ENCODE peak calls at places on chromosome 2, in five cellular contexts. O is HFF-Myc, G is D341Med, I is PC-9, Z is kidney epithelial cell. R is an unnamed sample.

GRCh38 chr2:118112771-118113334 is 24.6 kb downstream of the INSIG2 start:
- DNase-seq in O (peak), G (no peak), I (peak), Z (peak), R (no peak)

GRCh38 chr2:174445248-174445647 is 41.6 kb downstream of the GPR155 start:
- DNase-seq in O (no peak), G (no peak), I (no peak), Z (no peak), R (no peak)

GRCh38 chr2:113291191-113291590 is 12.5 kb upstream of the PAX8 start:
- DNase-seq in O (no peak), G (no peak), I (no peak), Z (no peak), R (no peak)

GRCh38 chr2:207505180-207505579 is 24.6 kb upstream of the CREB1 start:
- DNase-seq in O (no peak), G (no peak), I (no peak), Z (peak), R (no peak)

GRCh38 chr2:239934571-239935171 is 90.5 kb downstream of the NDUFA10 start:
- DNase-seq in O (peak), G (no peak), I (no peak), Z (no peak), R (peak)

GRCh38 chr2:8568543-8569302 is 113.1 kb upstream of the ID2 start:
- DNase-seq in O (no peak), G (no peak), I (no peak), Z (no peak), R (no peak)

GRCh38 chr2:12774381-12774780 is 57.6 kb downstream of the TRIB2 start:
- DNase-seq in O (no peak), G (no peak), I (no peak), Z (no peak), R (no peak)

GRCh38 chr2:173355132-173355865 is 627 bp downstream of the CDCA7 start:
- DNase-seq in O (peak), G (peak), I (peak), Z (no peak), R (no peak)

GRCh38 chr2:229370484-229370883 is 99.4 kb upstream of the PID1 start:
- DNase-seq in O (no peak), G (no peak), I (no peak), Z (no peak), R (no peak)

R was measured in CD8-positive, alpha-beta memory T cell.